ENCODE peak calls at places on chromosomes 4 and X, in seven cellular contexts. Y, L, J, K, F, G and T are unnamed samples.

GRCh38 chrX:72123471-72124185 is 8.1 kb downstream of the RTL5 start:
- DNase-seq in F (no peak), L (no peak), K (no peak), G (no peak), Y (no peak), J (no peak), T (no peak)

GRCh38 chrX:2907295-2907694 is 21.8 kb downstream of the ARSD start:
- DNase-seq in J (no peak), L (no peak), G (no peak), Y (no peak), F (no peak), K (no peak), T (no peak)

GRCh38 chrX:129696463-129697155 is 41.9 kb upstream of the APLN start:
- DNase-seq in J (no peak), K (no peak), Y (no peak), G (no peak), L (no peak), F (no peak), T (no peak)

GRCh38 chr4:5689065-5689464 is 19.3 kb downstream of the EVC2 start:
- DNase-seq in K (no peak), G (no peak), Y (no peak), J (no peak), F (no peak), L (no peak), T (no peak)

GRCh38 chr4:5892321-5893012 is 419 bp downstream of the CRMP1 start:
- DNase-seq in F (no peak), L (no peak), G (no peak), Y (no peak), J (no peak), K (no peak), T (no peak)

GRCh38 chrX:132031867-132032266 is 8.8 kb downstream of the STK26 start:
- DNase-seq in K (no peak), G (no peak), J (no peak), F (no peak), Y (no peak), L (no peak), T (no peak)

GRCh38 chr4:4831266-4831665 is 28.2 kb upstream of the MSX1 start:
- DNase-seq in G (no peak), L (no peak), J (no peak), Y (no peak), F (no peak), K (no peak), T (no peak)

GRCh38 chrX:51144828-51145442 is 187.7 kb upstream of the NUDT10 start:
- DNase-seq in G (peak), F (peak), K (peak), L (peak), J (peak), Y (peak), T (peak)

GRCh38 chr4:164188236-164188635 is 565.7 kb upstream of the SMIM31 start:
- DNase-seq in J (no peak), K (no peak), Y (no peak), G (no peak), F (no peak), L (no peak), T (no peak)

GRCh38 chrX:71509289-71509688 is 23.6 kb upstream of the OGT start:
- DNase-seq in J (no peak), F (no peak), G (no peak), L (no peak), K (no peak), Y (no peak), T (no peak)

GRCh38 chr4:25235401-25235800 is 1.6 kb downstream of the PI4K2B start:
- DNase-seq in Y (peak), K (no peak), L (no peak), F (no peak), J (no peak), G (peak), T (peak)

GRCh38 chr4:76738081-76738931 is 159.6 kb downstream of the SOWAHB start:
- DNase-seq in Y (peak), L (no peak), J (no peak), F (no peak), G (peak), K (peak), T (peak)